ENCODE peak calls at places on chromosomes 6 and 20, in eight cellular contexts. One of them, this sample, is unnamed. For H3K36me3, the result is how much of the 10 kb centered on the place peaks cover.

GRCh38 chr6:168348186-168348585 is 28.6 kb upstream of the DACT2 start:
- DNase-seq in thoracic aorta: no peak
- DNase-seq in aorta: no peak
- DNase-seq in pancreas: no peak
- DNase-seq in esophagus muscularis mucosa: no peak
- DNase-seq in vagina: peak
- DNase-seq in BJ: no peak
- DNase-seq in fibroblast of lung: no peak
- DNase-seq in this sample: no peak

GRCh38 chr20:6886065-6886729 is 118.7 kb downstream of the BMP2 start:
- DNase-seq in vagina: no peak
- DNase-seq in esophagus muscularis mucosa: no peak
- DNase-seq in aorta: no peak
- DNase-seq in BJ: no peak
- DNase-seq in fibroblast of lung: no peak
- DNase-seq in pancreas: no peak
- DNase-seq in thoracic aorta: no peak
- DNase-seq in this sample: no peak

GRCh38 chr20:35465976-35466375 is 10.6 kb downstream of the CEP250 start:
- DNase-seq in esophagus muscularis mucosa: no peak
- DNase-seq in pancreas: no peak
- DNase-seq in BJ: no peak
- DNase-seq in fibroblast of lung: no peak
- DNase-seq in vagina: no peak
- DNase-seq in aorta: no peak
- DNase-seq in thoracic aorta: no peak
- DNase-seq in this sample: no peak

GRCh38 chr6:50819527-50819905 is 845 bp downstream of the TFAP2B start:
- DNase-seq in pancreas: no peak
- DNase-seq in thoracic aorta: no peak
- DNase-seq in esophagus muscularis mucosa: no peak
- DNase-seq in fibroblast of lung: no peak
- DNase-seq in BJ: no peak
- DNase-seq in vagina: no peak
- DNase-seq in aorta: peak
- DNase-seq in this sample: no peak

GRCh38 chr20:35329435-35330139 is 37.4 kb upstream of the FAM83C start:
- DNase-seq in fibroblast of lung: no peak
- DNase-seq in pancreas: no peak
- DNase-seq in thoracic aorta: no peak
- DNase-seq in BJ: no peak
- DNase-seq in esophagus muscularis mucosa: no peak
- DNase-seq in vagina: no peak
- DNase-seq in aorta: no peak
- DNase-seq in this sample: peak

GRCh38 chr6:137690721-137691120 is 176.3 kb upstream of the TNFAIP3 start:
- DNase-seq in BJ: no peak
- DNase-seq in pancreas: no peak
- DNase-seq in esophagus muscularis mucosa: no peak
- DNase-seq in fibroblast of lung: no peak
- DNase-seq in thoracic aorta: no peak
- DNase-seq in aorta: no peak
- DNase-seq in vagina: no peak
- DNase-seq in this sample: no peak

GRCh38 chr20:48294196-48294595 is 508.9 kb upstream of the SULF2 start:
- DNase-seq in fibroblast of lung: peak
- DNase-seq in thoracic aorta: no peak
- DNase-seq in vagina: no peak
- DNase-seq in aorta: no peak
- DNase-seq in BJ: no peak
- DNase-seq in pancreas: no peak
- DNase-seq in esophagus muscularis mucosa: no peak
- DNase-seq in this sample: peak

GRCh38 chr20:32894711-32895355 is 36.1 kb downstream of the EFCAB8 start:
- DNase-seq in esophagus muscularis mucosa: no peak
- DNase-seq in thoracic aorta: no peak
- DNase-seq in fibroblast of lung: no peak
- DNase-seq in BJ: no peak
- DNase-seq in aorta: no peak
- DNase-seq in pancreas: no peak
- DNase-seq in vagina: no peak
- DNase-seq in this sample: peak

GRCh38 chr20:24981750-24982149 is 10.8 kb downstream of the APMAP start:
- DNase-seq in esophagus muscularis mucosa: no peak
- DNase-seq in aorta: no peak
- DNase-seq in pancreas: no peak
- DNase-seq in fibroblast of lung: no peak
- DNase-seq in vagina: peak
- DNase-seq in thoracic aorta: no peak
- DNase-seq in BJ: no peak
- DNase-seq in this sample: no peak

GRCh38 chr6:163814494-163815364 is 400.2 kb downstream of the QKI start:
- DNase-seq in pancreas: no peak
- DNase-seq in thoracic aorta: no peak
- DNase-seq in BJ: peak
- DNase-seq in esophagus muscularis mucosa: peak
- DNase-seq in vagina: no peak
- DNase-seq in fibroblast of lung: peak
- DNase-seq in aorta: no peak
- DNase-seq in this sample: no peak

GRCh38 chr20:41436679-41437078 is 70.1 kb upstream of the EMILIN3 start:
- DNase-seq in pancreas: no peak
- DNase-seq in fibroblast of lung: peak
- DNase-seq in aorta: no peak
- DNase-seq in vagina: no peak
- DNase-seq in thoracic aorta: no peak
- DNase-seq in BJ: no peak
- DNase-seq in esophagus muscularis mucosa: no peak
- DNase-seq in this sample: peak

GRCh38 chr6:69427882-69428281 is 368.9 kb downstream of the LMBRD1 start:
- DNase-seq in esophagus muscularis mucosa: no peak
- DNase-seq in aorta: no peak
- DNase-seq in thoracic aorta: no peak
- DNase-seq in vagina: no peak
- DNase-seq in BJ: no peak
- DNase-seq in fibroblast of lung: no peak
- DNase-seq in pancreas: no peak
- DNase-seq in this sample: no peak

GRCh38 chr6:137763861-137764260 is 103.2 kb upstream of the TNFAIP3 start:
- DNase-seq in thoracic aorta: no peak
- DNase-seq in vagina: no peak
- DNase-seq in esophagus muscularis mucosa: peak
- DNase-seq in fibroblast of lung: no peak
- DNase-seq in pancreas: no peak
- DNase-seq in BJ: no peak
- DNase-seq in aorta: no peak
- DNase-seq in this sample: peak

GRCh38 chr6:112595201-112595600 is 248.1 kb downstream of the RFPL4B start:
- DNase-seq in esophagus muscularis mucosa: no peak
- DNase-seq in aorta: no peak
- DNase-seq in pancreas: no peak
- DNase-seq in vagina: no peak
- DNase-seq in BJ: no peak
- DNase-seq in fibroblast of lung: peak
- DNase-seq in thoracic aorta: no peak
- DNase-seq in this sample: no peak

DNA sequence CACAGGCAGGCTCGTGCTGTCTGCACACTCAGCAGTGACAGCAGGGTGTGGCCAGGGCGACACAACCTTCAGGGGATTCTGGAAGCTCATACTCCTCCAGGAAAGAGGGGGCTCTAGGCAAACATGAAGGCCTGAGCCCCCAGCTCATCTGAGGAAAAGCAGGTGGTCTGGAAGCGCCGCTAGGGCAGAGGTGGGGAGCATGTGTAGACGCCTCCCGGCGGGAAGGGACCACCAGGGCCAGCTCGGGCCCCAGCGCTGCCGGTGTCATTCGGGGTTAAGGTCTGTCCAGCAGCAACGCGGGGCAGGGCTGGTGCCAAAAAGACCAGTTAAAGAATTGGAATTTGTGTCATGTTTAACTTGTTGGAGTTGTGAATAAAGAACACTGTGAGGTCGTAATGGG is 39.3 kb upstream of the SYNJ2 start:
- DNase-seq in fibroblast of lung: no peak
- DNase-seq in thoracic aorta: no peak
- DNase-seq in aorta: no peak
- DNase-seq in BJ: no peak
- DNase-seq in pancreas: no peak
- DNase-seq in vagina: peak
- DNase-seq in esophagus muscularis mucosa: peak
- DNase-seq in this sample: no peak
- H3K36me3 ChIP-seq in fibroblast of lung: under half
- H3K36me3 ChIP-seq in thoracic aorta: half or more
- H3K36me3 ChIP-seq in aorta: under half
- H3K36me3 ChIP-seq in BJ: under half
- H3K36me3 ChIP-seq in pancreas: under half
- H3K36me3 ChIP-seq in vagina: under half
- H3K36me3 ChIP-seq in esophagus muscularis mucosa: half or more
- H3K36me3 ChIP-seq in this sample: under half

GRCh38 chr6:22231050-22231449 is 65.8 kb downstream of the PRL start:
- DNase-seq in esophagus muscularis mucosa: no peak
- DNase-seq in aorta: no peak
- DNase-seq in fibroblast of lung: no peak
- DNase-seq in BJ: no peak
- DNase-seq in pancreas: no peak
- DNase-seq in thoracic aorta: no peak
- DNase-seq in vagina: no peak
- DNase-seq in this sample: no peak

GRCh38 chr6:22239261-22239660 is 57.6 kb downstream of the PRL start:
- DNase-seq in esophagus muscularis mucosa: no peak
- DNase-seq in thoracic aorta: no peak
- DNase-seq in BJ: no peak
- DNase-seq in aorta: no peak
- DNase-seq in fibroblast of lung: no peak
- DNase-seq in pancreas: no peak
- DNase-seq in vagina: no peak
- DNase-seq in this sample: no peak

GRCh38 chr6:22231616-22232015 is 65.2 kb downstream of the PRL start:
- DNase-seq in aorta: no peak
- DNase-seq in fibroblast of lung: peak
- DNase-seq in pancreas: no peak
- DNase-seq in esophagus muscularis mucosa: no peak
- DNase-seq in thoracic aorta: no peak
- DNase-seq in vagina: no peak
- DNase-seq in BJ: no peak
- DNase-seq in this sample: peak

GRCh38 chr6:22240025-22240424 is 56.8 kb downstream of the PRL start:
- DNase-seq in aorta: no peak
- DNase-seq in BJ: no peak
- DNase-seq in vagina: no peak
- DNase-seq in fibroblast of lung: no peak
- DNase-seq in pancreas: no peak
- DNase-seq in thoracic aorta: no peak
- DNase-seq in esophagus muscularis mucosa: no peak
- DNase-seq in this sample: no peak

GRCh38 chr6:22236626-22237414 is 60.0 kb downstream of the PRL start:
- DNase-seq in BJ: peak
- DNase-seq in fibroblast of lung: peak
- DNase-seq in aorta: no peak
- DNase-seq in vagina: no peak
- DNase-seq in esophagus muscularis mucosa: no peak
- DNase-seq in thoracic aorta: no peak
- DNase-seq in pancreas: no peak
- DNase-seq in this sample: peak
- H3K4me3 ChIP-seq in BJ: no peak
- H3K4me3 ChIP-seq in fibroblast of lung: no peak
- H3K4me3 ChIP-seq in aorta: no peak
- H3K4me3 ChIP-seq in vagina: no peak
- H3K4me3 ChIP-seq in esophagus muscularis mucosa: no peak
- H3K4me3 ChIP-seq in thoracic aorta: no peak
- H3K4me3 ChIP-seq in pancreas: no peak
- H3K4me3 ChIP-seq in this sample: no peak

DNA sequence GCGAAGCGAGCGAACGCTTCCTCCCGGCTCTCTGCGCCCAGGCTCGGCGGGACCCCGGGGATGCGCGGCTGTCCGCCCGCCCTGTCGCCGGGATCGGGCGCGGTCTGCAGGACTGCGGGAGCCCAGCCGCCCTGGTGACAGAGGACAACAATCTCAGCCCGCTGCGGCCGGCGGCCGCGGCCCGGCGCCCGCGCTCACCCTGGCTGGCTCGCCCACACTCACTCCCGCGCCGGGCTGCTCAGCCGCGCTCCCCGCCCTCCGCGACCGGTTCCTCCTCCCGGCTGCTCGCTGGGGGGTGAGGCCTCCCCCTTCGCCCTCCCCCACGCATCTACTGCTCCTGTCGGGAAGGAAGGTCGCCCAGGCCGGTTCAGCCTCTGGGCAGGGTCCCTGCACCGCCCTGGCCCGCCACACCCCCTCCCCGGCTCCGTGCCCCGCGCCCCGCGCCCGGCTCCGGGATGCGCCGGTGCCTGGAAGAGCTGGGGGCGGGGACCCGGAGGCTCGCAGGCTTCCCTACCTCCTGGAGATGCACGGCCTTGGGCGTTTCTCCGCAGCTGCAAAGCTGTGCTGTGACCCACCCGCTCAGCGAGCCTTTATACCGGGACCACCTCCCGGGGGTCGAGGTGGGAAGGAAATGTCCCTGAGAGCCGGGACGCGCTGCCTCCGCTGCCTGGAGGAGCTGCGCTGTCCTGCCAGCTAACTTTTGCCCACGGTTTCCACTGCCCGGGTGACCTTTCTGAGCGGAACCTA is at the start of gene SYNE1:
- DNase-seq in esophagus muscularis mucosa: no peak
- DNase-seq in vagina: no peak
- DNase-seq in pancreas: peak
- DNase-seq in BJ: no peak
- DNase-seq in fibroblast of lung: peak
- DNase-seq in thoracic aorta: no peak
- DNase-seq in aorta: peak
- DNase-seq in this sample: no peak
- H3K36me3 ChIP-seq in esophagus muscularis mucosa: under half
- H3K36me3 ChIP-seq in vagina: under half
- H3K36me3 ChIP-seq in pancreas: under half
- H3K36me3 ChIP-seq in BJ: under half
- H3K36me3 ChIP-seq in fibroblast of lung: under half
- H3K36me3 ChIP-seq in thoracic aorta: under half
- H3K36me3 ChIP-seq in aorta: under half
- H3K36me3 ChIP-seq in this sample: under half

GRCh38 chr6:167143041-167143440 is 14.7 kb downstream of the GPR31 start:
- DNase-seq in aorta: no peak
- DNase-seq in BJ: no peak
- DNase-seq in esophagus muscularis mucosa: no peak
- DNase-seq in vagina: no peak
- DNase-seq in pancreas: no peak
- DNase-seq in fibroblast of lung: no peak
- DNase-seq in thoracic aorta: no peak
- DNase-seq in this sample: no peak
- H3K4me3 ChIP-seq in aorta: no peak
- H3K4me3 ChIP-seq in BJ: no peak
- H3K4me3 ChIP-seq in esophagus muscularis mucosa: no peak
- H3K4me3 ChIP-seq in vagina: no peak
- H3K4me3 ChIP-seq in pancreas: no peak
- H3K4me3 ChIP-seq in fibroblast of lung: no peak
- H3K4me3 ChIP-seq in thoracic aorta: no peak
- H3K4me3 ChIP-seq in this sample: no peak

GRCh38 chr6:39898625-39899024 is 35.6 kb downstream of the MOCS1 start:
- DNase-seq in fibroblast of lung: no peak
- DNase-seq in esophagus muscularis mucosa: no peak
- DNase-seq in pancreas: no peak
- DNase-seq in aorta: no peak
- DNase-seq in thoracic aorta: no peak
- DNase-seq in vagina: no peak
- DNase-seq in BJ: no peak
- DNase-seq in this sample: no peak
- H3K36me3 ChIP-seq in fibroblast of lung: under half
- H3K36me3 ChIP-seq in esophagus muscularis mucosa: half or more
- H3K36me3 ChIP-seq in pancreas: under half
- H3K36me3 ChIP-seq in aorta: under half
- H3K36me3 ChIP-seq in thoracic aorta: half or more
- H3K36me3 ChIP-seq in vagina: under half
- H3K36me3 ChIP-seq in BJ: under half
- H3K36me3 ChIP-seq in this sample: under half